ENCODE peak calls at places on chromosome 18, in four cellular contexts. One of them, this sample, is unnamed.

GRCh38 chr18:27184115-27185024 is 738 bp downstream of the CHST9 start:
- DNase-seq in retinal pigment epithelial cell: no peak
- DNase-seq in AG04450: no peak
- DNase-seq in astrocyte of the spinal cord: no peak
- DNase-seq in this sample: no peak

GRCh38 chr18:63819780-63820179 is 44.6 kb downstream of the SERPINB7 start:
- DNase-seq in retinal pigment epithelial cell: no peak
- DNase-seq in AG04450: no peak
- DNase-seq in astrocyte of the spinal cord: no peak
- DNase-seq in this sample: no peak

GRCh38 chr18:2171840-2172625 is 399.3 kb downstream of the METTL4 start:
- DNase-seq in retinal pigment epithelial cell: no peak
- DNase-seq in AG04450: no peak
- DNase-seq in astrocyte of the spinal cord: no peak
- DNase-seq in this sample: no peak

GRCh38 chr18:48278081-48278480 is 131.1 kb downstream of the ZBTB7C start:
- DNase-seq in retinal pigment epithelial cell: no peak
- DNase-seq in AG04450: no peak
- DNase-seq in astrocyte of the spinal cord: no peak
- DNase-seq in this sample: no peak

GRCh38 chr18:44973282-44973681 is 292.6 kb downstream of the SETBP1 start:
- DNase-seq in retinal pigment epithelial cell: no peak
- DNase-seq in AG04450: no peak
- DNase-seq in astrocyte of the spinal cord: peak
- DNase-seq in this sample: peak

GRCh38 chr18:79570266-79571201 is 109.1 kb upstream of the CTDP1 start:
- DNase-seq in retinal pigment epithelial cell: no peak
- DNase-seq in AG04450: peak
- DNase-seq in astrocyte of the spinal cord: peak
- DNase-seq in this sample: no peak

GRCh38 chr18:24326211-24326610 is 71.4 kb downstream of the OSBPL1A start:
- DNase-seq in retinal pigment epithelial cell: no peak
- DNase-seq in AG04450: no peak
- DNase-seq in astrocyte of the spinal cord: no peak
- DNase-seq in this sample: no peak

GRCh38 chr18:24602156-24602555 is 141.7 kb downstream of the HRH4 start:
- DNase-seq in retinal pigment epithelial cell: no peak
- DNase-seq in AG04450: no peak
- DNase-seq in astrocyte of the spinal cord: no peak
- DNase-seq in this sample: no peak

GRCh38 chr18:22171839-22172582 is 2.6 kb downstream of the GATA6 start:
- DNase-seq in retinal pigment epithelial cell: no peak
- DNase-seq in AG04450: no peak
- DNase-seq in astrocyte of the spinal cord: no peak
- DNase-seq in this sample: no peak

GRCh38 chr18:10017048-10017447 is 103.2 kb downstream of the VAPA start:
- DNase-seq in retinal pigment epithelial cell: no peak
- DNase-seq in AG04450: no peak
- DNase-seq in astrocyte of the spinal cord: no peak
- DNase-seq in this sample: no peak

GRCh38 chr18:63775166-63775730 is at the start of gene SERPINB7:
- DNase-seq in retinal pigment epithelial cell: no peak
- DNase-seq in AG04450: peak
- DNase-seq in astrocyte of the spinal cord: peak
- DNase-seq in this sample: no peak

GRCh38 chr18:38025433-38026038 is 459.9 kb upstream of the CELF4 start:
- DNase-seq in retinal pigment epithelial cell: peak
- DNase-seq in AG04450: no peak
- DNase-seq in astrocyte of the spinal cord: peak
- DNase-seq in this sample: no peak

GRCh38 chr18:54357660-54358494 is at the start of the genes C18orf54 and STARD6:
- DNase-seq in retinal pigment epithelial cell: peak
- DNase-seq in AG04450: peak
- DNase-seq in astrocyte of the spinal cord: peak
- DNase-seq in this sample: peak
- TF ChIP-seq CTCF in retinal pigment epithelial cell: peak
- TF ChIP-seq CTCF in AG04450: peak
- TF ChIP-seq CTCF in astrocyte of the spinal cord: peak
- TF ChIP-seq CTCF in this sample: peak

DNA sequence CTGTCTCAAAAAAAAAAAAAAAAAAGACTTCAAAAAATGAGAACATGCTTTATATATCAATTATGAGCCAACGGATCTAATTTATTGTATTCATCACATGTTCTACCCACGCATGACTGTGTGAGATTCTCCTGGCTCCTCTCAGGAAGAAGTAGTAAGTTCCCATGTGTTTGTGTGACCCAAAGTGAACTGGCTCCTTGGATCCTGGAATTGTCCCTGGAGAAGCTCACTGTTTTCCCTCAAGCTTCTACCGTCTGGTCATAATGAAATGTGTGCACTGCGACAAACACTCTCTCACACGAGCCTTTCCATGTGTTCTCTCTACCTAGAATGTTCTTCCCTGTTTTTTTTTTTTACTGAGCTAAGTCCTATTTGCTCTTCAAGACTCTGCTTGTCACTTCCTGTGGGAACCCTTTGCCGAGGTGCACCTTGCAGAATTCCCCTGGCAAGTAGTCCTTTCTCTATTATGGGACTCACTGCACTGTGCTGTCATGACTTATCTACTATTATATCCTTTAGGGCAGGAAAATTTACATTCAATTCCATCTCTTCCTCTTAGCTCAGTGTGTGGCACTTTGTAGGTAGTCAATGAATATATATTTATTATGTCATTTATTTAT is 83.2 kb upstream of the THOC1 start:
- DNase-seq in retinal pigment epithelial cell: no peak
- DNase-seq in AG04450: no peak
- DNase-seq in astrocyte of the spinal cord: no peak
- DNase-seq in this sample: no peak
- TF ChIP-seq CTCF in retinal pigment epithelial cell: no peak
- TF ChIP-seq CTCF in AG04450: no peak
- TF ChIP-seq CTCF in astrocyte of the spinal cord: no peak
- TF ChIP-seq CTCF in this sample: no peak

GRCh38 chr18:69138088-69138487 is 262.6 kb upstream of the DOK6 start:
- DNase-seq in retinal pigment epithelial cell: no peak
- DNase-seq in AG04450: no peak
- DNase-seq in astrocyte of the spinal cord: no peak
- DNase-seq in this sample: no peak
- TF ChIP-seq CTCF in retinal pigment epithelial cell: no peak
- TF ChIP-seq CTCF in AG04450: no peak
- TF ChIP-seq CTCF in astrocyte of the spinal cord: no peak
- TF ChIP-seq CTCF in this sample: no peak

GRCh38 chr18:31533236-31533635 is 35.3 kb downstream of the DSG2 start:
- DNase-seq in retinal pigment epithelial cell: no peak
- DNase-seq in AG04450: no peak
- DNase-seq in astrocyte of the spinal cord: no peak
- DNase-seq in this sample: no peak
- TF ChIP-seq CTCF in retinal pigment epithelial cell: no peak
- TF ChIP-seq CTCF in AG04450: no peak
- TF ChIP-seq CTCF in astrocyte of the spinal cord: no peak
- TF ChIP-seq CTCF in this sample: no peak

GRCh38 chr18:76480913-76481312 is 14.1 kb downstream of the ZNF516 start:
- DNase-seq in retinal pigment epithelial cell: no peak
- DNase-seq in AG04450: no peak
- DNase-seq in astrocyte of the spinal cord: no peak
- DNase-seq in this sample: no peak
- TF ChIP-seq CTCF in retinal pigment epithelial cell: peak
- TF ChIP-seq CTCF in AG04450: peak
- TF ChIP-seq CTCF in astrocyte of the spinal cord: no peak
- TF ChIP-seq CTCF in this sample: peak

GRCh38 chr18:30886998-30887397 is 155.5 kb downstream of the DSC3 start:
- DNase-seq in retinal pigment epithelial cell: no peak
- DNase-seq in AG04450: no peak
- DNase-seq in astrocyte of the spinal cord: no peak
- DNase-seq in this sample: no peak

GRCh38 chr18:30888344-30888743 is 154.2 kb downstream of the DSC3 start:
- DNase-seq in retinal pigment epithelial cell: no peak
- DNase-seq in AG04450: no peak
- DNase-seq in astrocyte of the spinal cord: no peak
- DNase-seq in this sample: no peak

GRCh38 chr18:30889582-30890301 is 152.8 kb downstream of the DSC3 start:
- DNase-seq in retinal pigment epithelial cell: no peak
- DNase-seq in AG04450: no peak
- DNase-seq in astrocyte of the spinal cord: peak
- DNase-seq in this sample: peak
- TF ChIP-seq CTCF in retinal pigment epithelial cell: peak
- TF ChIP-seq CTCF in AG04450: no peak
- TF ChIP-seq CTCF in astrocyte of the spinal cord: peak
- TF ChIP-seq CTCF in this sample: peak

GRCh38 chr18:70491734-70492348 is 203.0 kb downstream of the SOCS6 start:
- DNase-seq in retinal pigment epithelial cell: no peak
- DNase-seq in AG04450: no peak
- DNase-seq in astrocyte of the spinal cord: peak
- DNase-seq in this sample: peak
- TF ChIP-seq CTCF in retinal pigment epithelial cell: peak
- TF ChIP-seq CTCF in AG04450: peak
- TF ChIP-seq CTCF in astrocyte of the spinal cord: peak
- TF ChIP-seq CTCF in this sample: peak

GRCh38 chr18:11379660-11380059 is 229.7 kb upstream of the SLC35G4 start:
- DNase-seq in retinal pigment epithelial cell: no peak
- DNase-seq in AG04450: no peak
- DNase-seq in astrocyte of the spinal cord: no peak
- DNase-seq in this sample: no peak
- TF ChIP-seq CTCF in retinal pigment epithelial cell: no peak
- TF ChIP-seq CTCF in AG04450: no peak
- TF ChIP-seq CTCF in astrocyte of the spinal cord: peak
- TF ChIP-seq CTCF in this sample: no peak

DNA sequence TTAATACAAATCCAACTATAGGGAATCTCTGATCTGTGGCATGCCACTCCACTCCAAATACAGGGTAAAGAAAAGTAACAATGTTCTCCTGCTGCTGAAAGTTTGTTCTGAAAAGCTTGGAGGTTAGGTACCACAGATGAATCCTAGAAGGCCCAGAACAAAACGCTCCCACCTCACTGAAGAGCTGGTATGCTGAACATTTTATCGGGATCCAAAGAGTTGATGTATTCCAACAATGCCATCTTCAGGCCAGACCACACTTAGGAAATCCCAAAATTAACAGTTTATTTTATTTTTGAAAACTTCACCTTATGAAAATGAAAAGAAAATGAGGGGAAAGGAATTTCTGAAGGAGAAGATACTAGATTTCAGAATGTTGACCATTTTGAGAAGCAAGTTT is 145.1 kb upstream of the CDH19 start:
- DNase-seq in retinal pigment epithelial cell: no peak
- DNase-seq in AG04450: no peak
- DNase-seq in astrocyte of the spinal cord: peak
- DNase-seq in this sample: no peak
- TF ChIP-seq CTCF in retinal pigment epithelial cell: peak
- TF ChIP-seq CTCF in AG04450: no peak
- TF ChIP-seq CTCF in astrocyte of the spinal cord: peak
- TF ChIP-seq CTCF in this sample: no peak

DNA sequence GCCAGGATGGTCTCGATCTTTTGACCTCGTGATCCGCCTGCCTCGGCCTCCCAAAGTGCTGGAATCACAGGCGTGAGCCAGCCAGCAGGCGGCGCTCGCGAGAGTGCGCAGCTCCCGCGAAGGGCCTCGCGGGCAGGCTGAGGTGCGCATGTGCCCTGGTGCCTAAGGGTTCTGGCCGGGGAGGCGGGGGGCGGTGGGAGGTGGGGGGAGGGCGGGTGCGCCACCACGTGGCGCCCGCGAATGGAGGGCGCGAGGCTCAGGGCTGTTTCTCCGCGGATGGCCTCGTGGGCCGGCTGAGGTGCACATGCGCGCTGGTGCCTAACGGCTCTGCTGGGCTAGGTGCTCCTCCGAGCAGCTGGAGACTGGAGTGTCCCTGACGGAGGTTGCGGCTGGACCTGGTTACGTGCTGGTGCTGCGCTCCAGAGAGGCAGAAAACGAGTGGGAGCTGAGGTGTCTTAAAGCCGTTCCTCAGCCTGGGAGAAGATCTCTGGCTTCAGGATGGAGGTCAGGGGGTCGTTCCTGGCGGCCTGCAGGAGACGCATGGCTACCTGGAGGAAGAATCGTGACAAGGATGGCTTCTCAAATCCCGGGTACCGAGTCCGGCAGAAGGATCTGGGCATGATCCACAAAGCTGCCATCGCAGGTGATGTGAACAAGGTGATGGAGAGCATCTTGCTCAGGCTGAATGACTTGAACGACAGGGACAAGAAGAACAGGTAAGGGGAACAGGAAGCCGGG is at the start of gene ANKRD62:
- DNase-seq in retinal pigment epithelial cell: no peak
- DNase-seq in AG04450: no peak
- DNase-seq in astrocyte of the spinal cord: no peak
- DNase-seq in this sample: no peak
- TF ChIP-seq CTCF in retinal pigment epithelial cell: no peak
- TF ChIP-seq CTCF in AG04450: no peak
- TF ChIP-seq CTCF in astrocyte of the spinal cord: no peak
- TF ChIP-seq CTCF in this sample: no peak